ENCODE peak calls at places on chromosomes 4 and X, in four cellular contexts. M is H9, B is mesenchymal stem cell, E is H1. U is an unnamed sample.

GRCh38 chrX:130216312-130216711 is 44.5 kb downstream of the RAB33A start:
- DNase-seq in M (no peak), B (peak), E (no peak), U (no peak)

GRCh38 chr4:110854021-110854678 is 231.3 kb upstream of the PITX2 start:
- DNase-seq in M (no peak), E (no peak), B (peak), U (no peak)

GRCh38 chr4:118888666-118889312 is at the start of gene SYNPO2:
- DNase-seq in E (peak), M (peak), B (peak), U (peak)

GRCh38 chrX:72125331-72126047 is 6.2 kb downstream of the RTL5 start:
- DNase-seq in B (no peak), M (no peak), E (no peak), U (no peak)

GRCh38 chrX:25144043-25144940 is 128.5 kb upstream of the ARX start:
- DNase-seq in E (peak), B (peak), M (peak), U (peak)

GRCh38 chrX:119686087-119686639 is 6.8 kb downstream of the SEPTIN6 start:
- DNase-seq in B (peak), M (no peak), E (no peak), U (no peak)

GRCh38 chr4:87911252-87911774 is 64.2 kb upstream of the SPP1 start:
- DNase-seq in B (peak), M (no peak), E (no peak), U (no peak)

GRCh38 chrX:3527166-3527565 is 180.7 kb upstream of the MXRA5 start:
- DNase-seq in M (no peak), B (no peak), E (no peak), U (no peak)

GRCh38 chrX:72120798-72121197 is 10.9 kb downstream of the RTL5 start:
- DNase-seq in E (no peak), B (no peak), M (no peak), U (no peak)

GRCh38 chrX:110806145-110806544 is 10.5 kb upstream of the CHRDL1 start:
- DNase-seq in B (no peak), M (no peak), E (no peak), U (no peak)

GRCh38 chr4:76821661-76822060 is 76.3 kb downstream of the SOWAHB start:
- DNase-seq in M (no peak), E (no peak), B (peak), U (no peak)

DNA sequence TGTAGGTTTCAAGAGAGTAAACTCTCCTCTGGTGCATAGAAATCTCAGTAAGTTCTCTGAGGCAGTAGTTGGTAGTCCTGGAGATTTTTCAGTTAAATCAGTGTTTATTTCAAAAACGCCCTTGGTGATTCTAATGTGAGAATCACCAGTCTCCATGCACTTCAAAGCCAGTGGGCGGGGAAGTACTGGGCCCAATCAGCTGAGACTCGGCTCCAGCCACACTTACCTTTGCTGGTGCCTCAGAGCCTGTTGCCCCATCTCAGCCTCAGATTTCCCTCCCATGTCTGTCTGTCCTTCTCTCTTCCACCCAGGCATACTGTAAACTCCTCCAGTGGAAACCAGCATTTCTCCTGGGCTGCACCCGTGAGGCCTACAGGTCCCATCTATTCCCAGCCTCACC is 7.4 kb upstream of the MGST2 start:
- DNase-seq in E (no peak), M (peak), B (no peak), U (no peak)
- H2BK12ac ChIP-seq in E (no peak), M (no peak), B (peak), U (no peak)

GRCh38 chr4:81260443-81261102 is 45.6 kb upstream of the PRKG2 start:
- DNase-seq in B (no peak), E (peak), M (peak), U (no peak)
- H2BK15ac ChIP-seq in B (no peak), E (no peak), M (no peak), U (no peak)

GRCh38 chrX:46278591-46278990 is 266.6 kb downstream of the ZNF674 start:
- DNase-seq in E (no peak), M (no peak), B (no peak), U (no peak)

GRCh38 chrX:46279925-46280313 is 265.3 kb downstream of the ZNF674 start:
- DNase-seq in E (no peak), B (peak), M (no peak), U (no peak)

DNA sequence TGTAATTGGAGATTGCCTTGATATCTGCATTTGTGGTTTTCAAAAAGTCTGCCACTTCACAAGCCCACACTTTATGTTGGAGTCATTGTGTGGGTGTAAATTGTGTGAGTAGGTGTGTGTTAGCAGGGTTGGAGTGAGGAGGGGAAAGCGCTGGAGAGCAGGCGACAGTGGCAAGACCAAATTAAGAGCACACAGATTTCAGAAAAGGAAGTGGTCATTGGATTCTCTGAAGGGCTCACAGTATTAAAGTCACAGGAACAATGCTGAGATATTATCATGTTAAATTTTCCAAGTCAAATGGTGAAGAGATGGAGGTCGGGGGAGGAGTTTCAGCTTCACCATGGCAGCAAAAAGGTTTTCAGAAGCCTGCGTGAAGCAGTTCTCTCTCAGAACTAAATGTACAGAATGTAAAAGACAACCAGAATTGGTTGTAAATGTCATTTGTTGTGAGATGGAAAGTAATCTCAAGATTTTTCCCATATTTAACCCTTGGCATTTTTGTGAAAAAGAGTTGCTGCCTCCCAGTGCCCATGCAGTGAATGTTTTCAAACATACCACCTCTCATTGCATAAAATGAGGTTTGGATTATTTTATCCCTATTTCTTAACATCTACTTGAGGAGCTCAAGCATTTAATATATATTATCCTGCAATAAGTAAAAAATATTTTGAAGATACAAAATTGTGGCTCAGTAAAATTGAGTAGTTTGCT is 265.9 kb downstream of the ZNF674 start:
- DNase-seq in E (no peak), M (no peak), B (no peak), U (no peak)
- H2AK5ac ChIP-seq in E (no peak), M (no peak), B (no peak), U (no peak)

GRCh38 chrX:78643106-78643505 is 16.0 kb downstream of the RTL3 start:
- DNase-seq in B (peak), E (no peak), M (no peak), U (no peak)
- H2BK12ac ChIP-seq in B (peak), E (no peak), M (no peak), U (no peak)

U was measured in neuronal stem cell.